ENCODE peak calls at places on chromosomes 7 and 10, in five cellular contexts. O is left lung; C is neuronal stem cell; Y is stimulated activated CD8-positive, alpha-beta memory T cell treated with anti-CD3 and anti-CD28 coated beads, Interleukin-12 subunit alpha, Interleukin-12 subunit beta, amount 100 ng/mL, for 1 hour; R is midbrain. Z is an unnamed sample.
A peak's percentile ranks its signal among the peaks of the same experiment; 100 is the strongest.

GRCh38 chr7:157693521-157694388 is 357.0 kb downstream of the DNAJB6 start:
- DNase-seq in Y (no peak), R (no peak), C (peak; percentile 63), O (peak; percentile 68), Z (no peak)

GRCh38 chr10:90965720-90966119 is 44.8 kb upstream of the ANKRD1 start:
- DNase-seq in C (no peak), O (no peak), Y (no peak), R (no peak), Z (no peak)

GRCh38 chr7:92179393-92179924 is 517 bp upstream of the LRRD1 start:
- DNase-seq in R (peak; percentile 40), O (no peak), C (no peak), Y (no peak), Z (no peak)

GRCh38 chr7:55629051-55629677 is 56.9 kb upstream of the VOPP1 start:
- DNase-seq in C (no peak), O (no peak), R (no peak), Y (no peak), Z (no peak)

GRCh38 chr10:125235093-125236069 is 75.0 kb upstream of the CTBP2 start:
- DNase-seq in Y (no peak), R (no peak), O (no peak), C (no peak), Z (no peak)

GRCh38 chr10:28984431-28984830 is 304.4 kb upstream of the LYZL1 start:
- DNase-seq in Y (no peak), R (peak; percentile 31), C (no peak), O (peak; percentile 89), Z (peak; percentile 8)

GRCh38 chr7:99369767-99370353 is 4.7 kb upstream of the ARPC1B start:
- DNase-seq in O (no peak), R (no peak), Y (no peak), C (no peak), Z (no peak)

GRCh38 chr7:55018361-55019328 is at the start of gene EGFR:
- DNase-seq in R (peak; percentile 60), O (peak; percentile 92), Y (no peak), C (peak; percentile 61), Z (peak; percentile 74)

GRCh38 chr7:44402401-44403096 is 77.2 kb upstream of the CAMK2B start:
- DNase-seq in O (peak; percentile 23), C (no peak), R (no peak), Y (no peak), Z (no peak)

GRCh38 chr7:125871431-125871830 is 941.8 kb upstream of the POT1 start:
- DNase-seq in Y (no peak), O (no peak), R (no peak), C (no peak), Z (no peak)

GRCh38 chr7:130309986-130310385 is 17.0 kb downstream of the CPA4 start:
- DNase-seq in R (no peak), C (no peak), O (no peak), Y (no peak), Z (no peak)

GRCh38 chr10:43234471-43235041 is 32.3 kb downstream of the RASGEF1A start:
- DNase-seq in R (no peak), C (no peak), O (peak; percentile 58), Y (no peak), Z (no peak)

GRCh38 chr7:2105917-2106316 is 126.8 kb downstream of the MAD1L1 start:
- DNase-seq in R (no peak), O (no peak), C (no peak), Y (no peak), Z (no peak)

GRCh38 chr10:29668628-29669027 is 33.9 kb upstream of the SVIL start:
- DNase-seq in Y (no peak), C (no peak), R (no peak), O (no peak), Z (no peak)

Z was measured in small intestine.